ENCODE peak calls at places on chromosomes 3 and 15, in five cellular contexts. One of them, this sample, is unnamed.

GRCh38 chr3:30531017-30531570 is 75.3 kb upstream of the TGFBR2 start:
- DNase-seq in ovary: no peak
- DNase-seq in dorsolateral prefrontal cortex: no peak
- DNase-seq in OCI-LY7: no peak
- DNase-seq in epithelial cell of esophagus: no peak
- DNase-seq in this sample: no peak

GRCh38 chr3:159978353-159978752 is 10.3 kb upstream of the IL12A start:
- DNase-seq in dorsolateral prefrontal cortex: no peak
- DNase-seq in ovary: no peak
- DNase-seq in epithelial cell of esophagus: no peak
- DNase-seq in OCI-LY7: no peak
- DNase-seq in this sample: no peak

GRCh38 chr3:24494616-24495333 is at the start of gene THRB:
- DNase-seq in epithelial cell of esophagus: peak
- DNase-seq in OCI-LY7: no peak
- DNase-seq in ovary: peak
- DNase-seq in dorsolateral prefrontal cortex: peak
- DNase-seq in this sample: no peak

GRCh38 chr3:58004972-58005371 is 3.2 kb upstream of the FLNB start:
- DNase-seq in ovary: no peak
- DNase-seq in OCI-LY7: no peak
- DNase-seq in epithelial cell of esophagus: peak
- DNase-seq in dorsolateral prefrontal cortex: no peak
- DNase-seq in this sample: no peak

GRCh38 chr3:34683851-34684250 is 885.4 kb downstream of the PDCD6IP start:
- DNase-seq in ovary: no peak
- DNase-seq in epithelial cell of esophagus: peak
- DNase-seq in OCI-LY7: peak
- DNase-seq in dorsolateral prefrontal cortex: peak
- DNase-seq in this sample: peak

GRCh38 chr3:125150525-125151436 is 61.8 kb downstream of the SLC12A8 start:
- DNase-seq in dorsolateral prefrontal cortex: no peak
- DNase-seq in OCI-LY7: peak
- DNase-seq in ovary: no peak
- DNase-seq in epithelial cell of esophagus: peak
- DNase-seq in this sample: peak

GRCh38 chr15:49215768-49216739 is 46.0 kb downstream of the GALK2 start:
- DNase-seq in ovary: no peak
- DNase-seq in epithelial cell of esophagus: peak
- DNase-seq in OCI-LY7: peak
- DNase-seq in dorsolateral prefrontal cortex: no peak
- DNase-seq in this sample: no peak

GRCh38 chr15:60004846-60005351 is 788 bp downstream of the FOXB1 start:
- DNase-seq in epithelial cell of esophagus: peak
- DNase-seq in ovary: no peak
- DNase-seq in OCI-LY7: no peak
- DNase-seq in dorsolateral prefrontal cortex: no peak
- DNase-seq in this sample: no peak

GRCh38 chr15:39115379-39116057 is 465.4 kb upstream of the THBS1 start:
- DNase-seq in epithelial cell of esophagus: peak
- DNase-seq in ovary: no peak
- DNase-seq in OCI-LY7: no peak
- DNase-seq in dorsolateral prefrontal cortex: no peak
- DNase-seq in this sample: no peak

GRCh38 chr3:58333206-58334012 is 717 bp downstream of the PXK start:
- DNase-seq in ovary: peak
- DNase-seq in dorsolateral prefrontal cortex: peak
- DNase-seq in epithelial cell of esophagus: peak
- DNase-seq in OCI-LY7: peak
- DNase-seq in this sample: peak

GRCh38 chr3:12545473-12545791 is at the start of gene MKRN2OS:
- DNase-seq in dorsolateral prefrontal cortex: no peak
- DNase-seq in OCI-LY7: no peak
- DNase-seq in ovary: no peak
- DNase-seq in epithelial cell of esophagus: peak
- DNase-seq in this sample: no peak

GRCh38 chr3:143525408-143525807 is 322.9 kb downstream of the SLC9A9 start:
- DNase-seq in epithelial cell of esophagus: peak
- DNase-seq in dorsolateral prefrontal cortex: no peak
- DNase-seq in OCI-LY7: no peak
- DNase-seq in ovary: no peak
- DNase-seq in this sample: no peak

GRCh38 chr15:57432141-57432701 is 55.9 kb downstream of the CGNL1 start:
- DNase-seq in OCI-LY7: no peak
- DNase-seq in ovary: no peak
- DNase-seq in dorsolateral prefrontal cortex: peak
- DNase-seq in epithelial cell of esophagus: peak
- DNase-seq in this sample: no peak

GRCh38 chr3:38267689-38268477 is 2.3 kb downstream of the SLC22A13 start:
- DNase-seq in ovary: no peak
- DNase-seq in OCI-LY7: no peak
- DNase-seq in epithelial cell of esophagus: no peak
- DNase-seq in dorsolateral prefrontal cortex: no peak
- DNase-seq in this sample: peak

GRCh38 chr15:90819850-90820249 is 48.5 kb upstream of the FURIN start:
- DNase-seq in epithelial cell of esophagus: no peak
- DNase-seq in ovary: no peak
- DNase-seq in OCI-LY7: no peak
- DNase-seq in dorsolateral prefrontal cortex: no peak
- DNase-seq in this sample: peak

GRCh38 chr15:28913171-28913765 is 27.5 kb downstream of the APBA2 start:
- DNase-seq in epithelial cell of esophagus: no peak
- DNase-seq in OCI-LY7: no peak
- DNase-seq in dorsolateral prefrontal cortex: peak
- DNase-seq in ovary: no peak
- DNase-seq in this sample: no peak

GRCh38 chr15:67914537-67915373 is 74.9 kb upstream of the RNU6-1 start:
- DNase-seq in ovary: peak
- DNase-seq in epithelial cell of esophagus: no peak
- DNase-seq in OCI-LY7: no peak
- DNase-seq in dorsolateral prefrontal cortex: peak
- DNase-seq in this sample: peak

GRCh38 chr3:124686028-124686670 is 44.1 kb upstream of the UMPS start:
- DNase-seq in OCI-LY7: no peak
- DNase-seq in dorsolateral prefrontal cortex: no peak
- DNase-seq in ovary: no peak
- DNase-seq in epithelial cell of esophagus: peak
- DNase-seq in this sample: no peak

GRCh38 chr3:56702487-56703315 is 19.6 kb upstream of the TASOR start:
- DNase-seq in OCI-LY7: peak
- DNase-seq in epithelial cell of esophagus: peak
- DNase-seq in dorsolateral prefrontal cortex: no peak
- DNase-seq in ovary: no peak
- DNase-seq in this sample: peak

GRCh38 chr3:89278305-89278704 is 170.9 kb downstream of the EPHA3 start:
- DNase-seq in epithelial cell of esophagus: no peak
- DNase-seq in dorsolateral prefrontal cortex: no peak
- DNase-seq in ovary: no peak
- DNase-seq in OCI-LY7: no peak
- DNase-seq in this sample: no peak

GRCh38 chr3:148332509-148332908 is 365.2 kb upstream of the AGTR1 start:
- DNase-seq in dorsolateral prefrontal cortex: no peak
- DNase-seq in ovary: no peak
- DNase-seq in OCI-LY7: no peak
- DNase-seq in epithelial cell of esophagus: no peak
- DNase-seq in this sample: no peak

GRCh38 chr15:65411470-65412071 is 11.2 kb downstream of the IGDCC4 start:
- DNase-seq in OCI-LY7: no peak
- DNase-seq in dorsolateral prefrontal cortex: no peak
- DNase-seq in epithelial cell of esophagus: peak
- DNase-seq in ovary: no peak
- DNase-seq in this sample: no peak

GRCh38 chr3:31445701-31446100 is 87.0 kb upstream of the STT3B start:
- DNase-seq in OCI-LY7: no peak
- DNase-seq in dorsolateral prefrontal cortex: no peak
- DNase-seq in epithelial cell of esophagus: peak
- DNase-seq in ovary: no peak
- DNase-seq in this sample: no peak

GRCh38 chr3:126205717-126206655 is 25.6 kb upstream of the ALDH1L1 start:
- DNase-seq in epithelial cell of esophagus: no peak
- DNase-seq in ovary: no peak
- DNase-seq in dorsolateral prefrontal cortex: no peak
- DNase-seq in OCI-LY7: no peak
- DNase-seq in this sample: peak

GRCh38 chr3:142098974-142099373 is 50.4 kb downstream of the TFDP2 start:
- DNase-seq in dorsolateral prefrontal cortex: no peak
- DNase-seq in epithelial cell of esophagus: peak
- DNase-seq in OCI-LY7: peak
- DNase-seq in ovary: no peak
- DNase-seq in this sample: peak

GRCh38 chr3:107710851-107711250 is 188.1 kb downstream of the BBX start:
- DNase-seq in dorsolateral prefrontal cortex: no peak
- DNase-seq in ovary: peak
- DNase-seq in OCI-LY7: no peak
- DNase-seq in epithelial cell of esophagus: peak
- DNase-seq in this sample: peak

GRCh38 chr15:85795320-85795668 is 569 bp upstream of the KLHL25 start:
- DNase-seq in epithelial cell of esophagus: no peak
- DNase-seq in ovary: no peak
- DNase-seq in dorsolateral prefrontal cortex: no peak
- DNase-seq in OCI-LY7: no peak
- DNase-seq in this sample: no peak
- H3K4me3 ChIP-seq in epithelial cell of esophagus: peak
- H3K4me3 ChIP-seq in ovary: peak
- H3K4me3 ChIP-seq in dorsolateral prefrontal cortex: peak
- H3K4me3 ChIP-seq in OCI-LY7: peak
- H3K4me3 ChIP-seq in this sample: peak

DNA sequence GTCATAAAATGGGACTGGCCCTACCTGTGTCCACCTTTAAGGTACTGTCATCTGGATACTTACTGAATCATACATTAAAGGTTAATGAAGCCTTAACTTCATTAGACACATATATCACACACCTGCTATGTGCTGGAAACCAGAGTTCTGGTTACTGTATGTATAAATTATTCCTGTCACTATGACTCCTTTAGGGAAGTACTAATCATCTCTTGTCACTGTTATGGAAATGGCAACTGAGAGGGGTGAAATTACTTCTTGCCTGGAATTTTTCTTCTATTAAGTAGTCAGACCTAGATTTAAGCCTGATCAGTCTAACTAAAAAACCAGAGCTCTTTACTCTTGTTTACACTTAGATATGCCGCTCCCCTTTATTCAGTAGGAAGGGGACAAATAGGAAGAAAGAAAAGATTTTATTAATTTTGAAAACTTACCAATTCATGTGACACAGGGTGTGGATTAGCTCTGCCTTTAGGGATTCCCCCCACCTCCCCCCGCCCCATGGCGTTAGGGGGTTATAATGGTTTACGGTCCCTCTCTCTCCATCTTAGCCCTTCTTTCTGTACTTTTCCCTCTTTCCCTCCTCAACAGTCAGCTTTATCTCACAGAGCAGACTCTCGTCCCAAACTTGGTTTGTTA is 152.6 kb downstream of the KLHL25 start:
- DNase-seq in dorsolateral prefrontal cortex: no peak
- DNase-seq in ovary: peak
- DNase-seq in OCI-LY7: no peak
- DNase-seq in epithelial cell of esophagus: no peak
- DNase-seq in this sample: no peak
- H3K4me3 ChIP-seq in dorsolateral prefrontal cortex: peak
- H3K4me3 ChIP-seq in ovary: peak
- H3K4me3 ChIP-seq in OCI-LY7: no peak
- H3K4me3 ChIP-seq in epithelial cell of esophagus: no peak
- H3K4me3 ChIP-seq in this sample: no peak

DNA sequence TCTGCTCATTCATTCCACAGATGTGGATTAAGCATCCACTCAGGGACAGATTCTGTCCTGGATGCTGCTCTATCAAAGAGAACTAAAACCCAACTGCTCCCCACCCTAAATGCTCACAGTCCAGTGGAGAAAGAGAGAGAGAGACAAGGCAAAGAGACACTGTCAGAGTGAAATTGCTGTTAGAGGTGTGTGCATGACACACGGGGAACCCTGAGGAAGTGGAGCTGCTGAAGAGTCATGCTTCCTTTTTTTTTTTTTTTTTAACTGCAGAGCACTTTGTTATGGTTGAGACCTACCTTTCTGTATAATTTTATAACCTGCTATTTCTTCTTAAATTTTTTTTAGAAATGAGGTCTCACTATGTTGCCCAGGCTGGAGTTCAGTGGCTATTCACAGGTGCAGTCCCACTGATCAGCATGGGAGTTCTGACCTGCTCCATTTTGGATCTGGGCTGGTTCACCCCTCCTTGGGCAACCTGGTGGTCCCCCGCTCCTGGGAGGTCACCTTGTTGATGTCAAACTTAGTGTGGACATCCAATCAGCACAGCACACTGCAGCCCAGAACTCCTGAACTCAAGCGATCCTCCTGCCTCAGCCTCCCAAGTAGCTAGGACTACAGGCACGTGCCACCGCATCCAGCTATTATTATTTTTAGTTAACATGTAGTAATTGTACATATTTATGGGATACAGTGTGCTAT is 18.2 kb upstream of the PSTPIP1 start:
- DNase-seq in dorsolateral prefrontal cortex: no peak
- DNase-seq in ovary: no peak
- DNase-seq in OCI-LY7: no peak
- DNase-seq in epithelial cell of esophagus: peak
- DNase-seq in this sample: peak
- H3K4me3 ChIP-seq in dorsolateral prefrontal cortex: no peak
- H3K4me3 ChIP-seq in ovary: no peak
- H3K4me3 ChIP-seq in OCI-LY7: no peak
- H3K4me3 ChIP-seq in epithelial cell of esophagus: no peak
- H3K4me3 ChIP-seq in this sample: no peak

DNA sequence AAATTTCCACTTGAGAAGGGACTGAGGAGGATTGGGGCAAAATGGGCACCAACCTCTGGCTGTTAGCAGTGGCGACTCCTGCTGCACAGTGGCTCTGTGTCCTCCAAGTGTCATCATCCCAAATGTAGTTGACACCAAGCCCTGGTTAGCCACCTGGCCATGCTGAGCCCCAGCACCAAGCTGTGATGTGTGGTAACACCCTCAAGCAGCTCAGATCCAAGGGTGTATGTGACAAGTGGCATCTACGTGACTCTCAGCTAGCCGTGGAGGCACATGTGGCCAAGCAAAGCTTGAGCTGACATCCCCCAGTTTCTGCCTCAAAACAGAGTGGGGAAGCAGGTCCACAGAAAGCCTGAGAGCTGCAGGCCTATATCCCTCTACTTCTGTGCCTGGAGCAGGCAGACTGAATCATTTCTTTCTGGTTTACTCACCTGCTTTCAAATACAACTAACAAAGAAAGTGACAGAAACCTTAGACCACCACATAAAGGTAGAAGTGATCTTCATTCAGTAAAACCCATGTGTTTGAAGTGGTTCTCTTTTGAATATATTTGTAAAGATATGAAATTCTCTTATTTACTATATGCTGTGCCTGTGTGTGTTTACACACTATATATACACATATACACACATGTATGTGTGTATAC is 40.0 kb downstream of the FOXP1 start:
- DNase-seq in dorsolateral prefrontal cortex: no peak
- DNase-seq in OCI-LY7: peak
- DNase-seq in ovary: no peak
- DNase-seq in epithelial cell of esophagus: no peak
- DNase-seq in this sample: peak
- H3K4me3 ChIP-seq in dorsolateral prefrontal cortex: peak
- H3K4me3 ChIP-seq in OCI-LY7: peak
- H3K4me3 ChIP-seq in ovary: no peak
- H3K4me3 ChIP-seq in epithelial cell of esophagus: no peak
- H3K4me3 ChIP-seq in this sample: peak

This sample was measured in NB4.